ENCODE peak calls at places on chromosome 3, in six cellular contexts. K is HAP-1; P is hypothalamus; T is activated naive CD8-positive, alpha-beta T cell treated with anti-CD3 and anti-CD28 coated beads for 36 hours; J is GM10248; D is stimulated activated CD4-positive, alpha-beta T cell treated with anti-CD3 and anti-CD28 coated beads, Interleukin-4, amount 100 ng/mL, for 4 hours. U is an unnamed sample.

GRCh38 chr3:102400766-102401165 is 34.0 kb upstream of the ZPLD1 start:
- DNase-seq in K (no peak), P (no peak), T (no peak), J (no peak), D (no peak), U (no peak)

GRCh38 chr3:106811376-106811775 is 565.9 kb upstream of the CCDC54 start:
- DNase-seq in K (no peak), P (no peak), T (no peak), J (no peak), D (no peak), U (no peak)

GRCh38 chr3:37279858-37280257 is 105.5 kb upstream of the LRRFIP2 start:
- DNase-seq in K (no peak), P (no peak), T (no peak), J (no peak), D (no peak), U (no peak)

GRCh38 chr3:149145361-149145760 is 15.9 kb downstream of the HPS3 start:
- DNase-seq in K (no peak), P (no peak), T (no peak), J (no peak), D (no peak), U (no peak)

GRCh38 chr3:167684389-167684993 is 30.7 kb upstream of the WDR49 start:
- DNase-seq in K (peak; percentile 79), P (no peak), T (peak; percentile 13), J (peak; percentile 36), D (no peak), U (peak; percentile 67)

GRCh38 chr3:112811150-112811884 is 35.3 kb downstream of the CD200R1L start:
- DNase-seq in K (no peak), P (no peak), T (no peak), J (no peak), D (no peak), U (no peak)

GRCh38 chr3:138559134-138559533 is 34.9 kb downstream of the CEP70 start:
- DNase-seq in K (no peak), P (no peak), T (no peak), J (no peak), D (no peak), U (no peak)

GRCh38 chr3:25663324-25664065 is 1.2 kb downstream of the TOP2B start:
- DNase-seq in K (peak; percentile 44), P (no peak), T (peak; percentile 22), J (peak; percentile 50), D (peak; percentile 9), U (no peak)

U was measured in neural crest cell.